ENCODE peak calls at places on chromosome 5, in nine cellular contexts. G is LHCN-M2; V is IMR-90; I is pancreas; S is HEK293T; P is NCI-H460; T is transverse colon; D is CD8-positive, alpha-beta memory T cell; O is lower lobe of right lung. C is an unnamed sample.

GRCh38 chr5:66989781-66990180 is 206.8 kb downstream of the CD180 start:
- DNase-seq in G (no peak), V (no peak), I (no peak), S (no peak), P (no peak), T (no peak), D (no peak), O (no peak), C (no peak)

GRCh38 chr5:125609011-125609410 is 814.2 kb upstream of the GRAMD2B start:
- DNase-seq in G (no peak), V (no peak), I (no peak), S (no peak), P (no peak), T (no peak), D (no peak), O (no peak), C (no peak)

GRCh38 chr5:60701317-60701988 is 1.5 kb upstream of the DEPDC1B start:
- DNase-seq in G (no peak), V (no peak), I (no peak), S (no peak), P (no peak), T (no peak), D (no peak), O (no peak), C (no peak)

GRCh38 chr5:72565519-72566289 is 58.5 kb upstream of the ZNF366 start:
- DNase-seq in G (no peak), V (no peak), I (no peak), S (no peak), P (no peak), T (no peak), D (no peak), O (no peak), C (no peak)

GRCh38 chr5:56110646-56111403 is 116.1 kb upstream of the IL6ST start:
- DNase-seq in G (no peak), V (peak), I (no peak), S (no peak), P (no peak), T (no peak), D (no peak), O (no peak), C (no peak)

GRCh38 chr5:6772886-6773285 is 59.7 kb downstream of the TENT4A start:
- DNase-seq in G (no peak), V (no peak), I (no peak), S (no peak), P (no peak), T (no peak), D (no peak), O (no peak), C (no peak)

GRCh38 chr5:112201141-112201540 is 217.9 kb downstream of the EPB41L4A start:
- DNase-seq in G (no peak), V (no peak), I (no peak), S (no peak), P (no peak), T (no peak), D (no peak), O (no peak), C (no peak)

GRCh38 chr5:133807348-133807747 is 161.1 kb downstream of the C5orf15 start:
- DNase-seq in G (no peak), V (no peak), I (no peak), S (no peak), P (no peak), T (no peak), D (no peak), O (no peak), C (no peak)

GRCh38 chr5:139636975-139637408 is 11.2 kb upstream of the CXXC5 start:
- DNase-seq in G (peak), V (peak), I (no peak), S (no peak), P (no peak), T (no peak), D (no peak), O (no peak), C (no peak)

GRCh38 chr5:111129938-111130337 is 37.8 kb downstream of the WDR36 start:
- DNase-seq in G (peak), V (peak), I (no peak), S (no peak), P (no peak), T (no peak), D (no peak), O (no peak), C (no peak)

GRCh38 chr5:151659001-151659754 is 27.5 kb downstream of the SPARC start:
- DNase-seq in G (peak), V (peak), I (peak), S (peak), P (peak), T (peak), D (peak), O (peak), C (peak)

GRCh38 chr5:15421798-15422456 is 78.1 kb upstream of the FBXL7 start:
- DNase-seq in G (no peak), V (no peak), I (no peak), S (no peak), P (no peak), T (no peak), D (no peak), O (no peak), C (no peak)

GRCh38 chr5:122413722-122414121 is 101.7 kb downstream of the SNCAIP start:
- DNase-seq in G (no peak), V (no peak), I (no peak), S (no peak), P (no peak), T (no peak), D (no peak), O (no peak), C (no peak)

GRCh38 chr5:9196403-9197224 is 349.3 kb downstream of the SEMA5A start:
- DNase-seq in G (peak), V (peak), I (no peak), S (no peak), P (no peak), T (no peak), D (no peak), O (no peak), C (no peak)

GRCh38 chr5:603081-603998 is 8.8 kb upstream of the CEP72 start:
- DNase-seq in G (no peak), V (no peak), I (no peak), S (no peak), P (no peak), T (no peak), D (peak), O (no peak), C (no peak)

GRCh38 chr5:16712178-16712577 is 95.4 kb upstream of the RETREG1 start:
- DNase-seq in G (peak), V (no peak), I (no peak), S (no peak), P (no peak), T (no peak), D (no peak), O (no peak), C (no peak)

GRCh38 chr5:74017786-74018211 is 391.8 kb downstream of the ARHGEF28 start:
- DNase-seq in G (peak), V (peak), I (no peak), S (peak), P (no peak), T (no peak), D (no peak), O (no peak), C (no peak)

GRCh38 chr5:57828221-57828620 is 345.6 kb upstream of the ACTBL2 start:
- DNase-seq in G (peak), V (no peak), I (no peak), S (no peak), P (no peak), T (no peak), D (no peak), O (no peak), C (no peak)

GRCh38 chr5:68374770-68375518 is 159.4 kb downstream of the PIK3R1 start:
- DNase-seq in G (peak), V (no peak), I (no peak), S (no peak), P (no peak), T (no peak), D (no peak), O (no peak), C (no peak)

GRCh38 chr5:25858019-25858418 is 1180.4 kb downstream of the CDH9 start:
- DNase-seq in G (no peak), V (no peak), I (no peak), S (peak), P (no peak), T (no peak), D (no peak), O (no peak), C (no peak)

GRCh38 chr5:127801751-127802476 is 98.7 kb downstream of the CCDC192 start:
- DNase-seq in G (no peak), V (peak), I (no peak), S (no peak), P (no peak), T (no peak), D (no peak), O (no peak), C (no peak)

GRCh38 chr5:140358738-140359310 is 1.2 kb upstream of the SLC4A9 start:
- DNase-seq in G (peak), V (peak), I (no peak), S (peak), P (peak), T (no peak), D (no peak), O (no peak), C (no peak)

GRCh38 chr5:126122942-126123341 is 300.3 kb upstream of the GRAMD2B start:
- DNase-seq in G (peak), V (no peak), I (no peak), S (no peak), P (no peak), T (no peak), D (no peak), O (no peak), C (no peak)

GRCh38 chr5:179233909-179234562 is 111.2 kb downstream of the ADAMTS2 start:
- DNase-seq in G (no peak), V (no peak), I (no peak), S (no peak), P (no peak), T (no peak), D (no peak), O (peak), C (no peak)

GRCh38 chr5:164090358-164090757 is 584.9 kb downstream of the MAT2B start:
- DNase-seq in G (no peak), V (no peak), I (no peak), S (no peak), P (peak), T (no peak), D (no peak), O (no peak), C (no peak)

GRCh38 chr5:62152394-62153123 is 153.4 kb upstream of the KIF2A start:
- DNase-seq in G (peak), V (no peak), I (no peak), S (no peak), P (no peak), T (no peak), D (no peak), O (no peak), C (no peak)

GRCh38 chr5:96125335-96125891 is 163.8 kb upstream of the ELL2 start:
- DNase-seq in G (peak), V (no peak), I (no peak), S (no peak), P (no peak), T (no peak), D (no peak), O (no peak), C (no peak)

GRCh38 chr5:58751222-58751621 is 168.3 kb downstream of the RAB3C start:
- DNase-seq in G (peak), V (peak), I (no peak), S (no peak), P (peak), T (peak), D (no peak), O (no peak), C (no peak)

GRCh38 chr5:173495225-173495904 is 121.1 kb downstream of the BOD1 start:
- DNase-seq in G (peak), V (peak), I (no peak), S (no peak), P (no peak), T (no peak), D (no peak), O (no peak), C (no peak)

GRCh38 chr5:978693-979092 is 29.9 kb upstream of the NKD2 start:
- DNase-seq in G (no peak), V (no peak), I (no peak), S (no peak), P (no peak), T (no peak), D (no peak), O (no peak), C (no peak)

GRCh38 chr5:176170084-176170483 is 68.1 kb upstream of the SIMC1 start:
- DNase-seq in G (no peak), V (no peak), I (no peak), S (no peak), P (no peak), T (no peak), D (no peak), O (no peak), C (no peak)

GRCh38 chr5:113246371-113246870 is 188.4 kb downstream of the TSSK1B start:
- DNase-seq in G (peak), V (no peak), I (no peak), S (no peak), P (no peak), T (no peak), D (no peak), O (no peak), C (no peak)

GRCh38 chr5:58937031-58937681 is 354.3 kb downstream of the RAB3C start:
- DNase-seq in G (no peak), V (no peak), I (no peak), S (no peak), P (no peak), T (no peak), D (no peak), O (no peak), C (no peak)

GRCh38 chr5:15013654-15014463 is 142.3 kb upstream of the ANKH start:
- DNase-seq in G (peak), V (peak), I (no peak), S (peak), P (peak), T (no peak), D (no peak), O (no peak), C (no peak)

GRCh38 chr5:135718151-135718550 is 116.3 kb upstream of the SLC25A48 start:
- DNase-seq in G (peak), V (peak), I (no peak), S (no peak), P (peak), T (no peak), D (no peak), O (no peak), C (no peak)

C was measured in CD8-positive, alpha-beta T cell.